ENCODE peak calls at places on chromosomes 12 and 14, in seven cellular contexts. J is thoracic aorta, H is adrenal gland, B is AG09309, W is HFF-Myc, Y is RWPE1, A is fibroblast of the aortic adventitia. N is an unnamed sample.
A peak's percentile ranks its signal among the peaks of the same experiment; 100 is the strongest.

GRCh38 chr14:56608682-56609081 is 29.1 kb downstream of the TMEM260 start:
- DNase-seq in W (no peak), H (no peak), B (no peak), A (peak; percentile 13), J (no peak), Y (peak; percentile 9), N (no peak)

GRCh38 chr14:89807151-89807550 is 147.4 kb downstream of the EFCAB11 start:
- DNase-seq in Y (no peak), J (no peak), A (no peak), B (no peak), H (no peak), W (no peak), N (no peak)

GRCh38 chr14:20194101-20194500 is 3.4 kb downstream of the OR11G2 start:
- DNase-seq in W (no peak), J (no peak), B (no peak), H (no peak), A (no peak), Y (no peak), N (no peak)

GRCh38 chr14:63178912-63179311 is 25.3 kb upstream of the RHOJ start:
- DNase-seq in B (peak; percentile 24), A (peak; percentile 90), Y (peak; percentile 68), H (no peak), W (no peak), J (no peak), N (no peak)

GRCh38 chr14:82755923-82756322 is 1222.3 kb upstream of the SEL1L start:
- DNase-seq in H (no peak), Y (no peak), B (no peak), J (no peak), W (no peak), A (no peak), N (no peak)

GRCh38 chr12:75704664-75705063 is 193.3 kb upstream of the KRR1 start:
- DNase-seq in H (no peak), W (no peak), A (no peak), J (no peak), Y (no peak), B (no peak), N (no peak)

GRCh38 chr12:30450872-30451271 is 244.8 kb downstream of the IPO8 start:
- DNase-seq in W (no peak), A (peak; percentile 67), Y (peak; percentile 3), J (no peak), B (no peak), H (no peak), N (no peak)

GRCh38 chr12:7797698-7798398 is 8.6 kb downstream of the NANOG start:
- DNase-seq in H (peak; percentile 74), A (peak; percentile 56), B (no peak), J (no peak), W (no peak), Y (no peak), N (no peak)

GRCh38 chr14:61538464-61539022 is 156.8 kb upstream of the HIF1A start:
- DNase-seq in W (no peak), A (peak; percentile 57), Y (no peak), B (no peak), H (no peak), J (no peak), N (no peak)

GRCh38 chr12:120514002-120514401 is 15.0 kb downstream of the COQ5 start:
- DNase-seq in B (no peak), J (no peak), W (no peak), H (no peak), Y (no peak), A (no peak), N (no peak)

GRCh38 chr14:36066636-36067035 is 109.9 kb downstream of the PTCSC3 start:
- DNase-seq in W (no peak), J (no peak), A (no peak), B (no peak), Y (peak; percentile 41), H (no peak), N (no peak)

GRCh38 chr12:44317651-44318126 is 481.8 kb downstream of the TMEM117 start:
- DNase-seq in W (peak; percentile 10), B (no peak), Y (no peak), A (peak; percentile 15), J (no peak), H (no peak), N (no peak)

GRCh38 chr12:63150255-63151060 is 543 bp downstream of the AVPR1A start:
- DNase-seq in B (no peak), W (no peak), A (no peak), Y (no peak), H (peak; percentile 30), J (no peak), N (peak; percentile 14)

GRCh38 chr12:93226356-93226755 is 151.4 kb upstream of the NUDT4 start:
- DNase-seq in Y (no peak), B (no peak), A (peak; percentile 16), W (no peak), H (no peak), J (no peak), N (no peak)

GRCh38 chr14:96803958-96804357 is 6.8 kb downstream of the VRK1 start:
- DNase-seq in A (no peak), Y (no peak), B (no peak), W (no peak), J (no peak), H (no peak), N (no peak)

GRCh38 chr12:95790912-95791849 is 617 bp upstream of the NTN4 start:
- DNase-seq in J (no peak), Y (peak; percentile 34), H (peak; percentile 30), W (no peak), B (no peak), A (peak; percentile 31), N (peak; percentile 20)
- TF ChIP-seq CTCF in J (no peak), Y (no peak), H (no peak), W (no peak), B (no peak), A (no peak), N (no peak)

GRCh38 chr14:26984318-26985177 is 386.7 kb upstream of the NOVA1 start:
- DNase-seq in J (no peak), A (peak; percentile 83), W (peak; percentile 27), Y (peak; percentile 10), H (peak; percentile 72), B (no peak), N (peak; percentile 38)

GRCh38 chr14:26987734-26988363 is 390.0 kb upstream of the NOVA1 start:
- DNase-seq in B (no peak), J (no peak), H (no peak), Y (no peak), W (no peak), A (no peak), N (no peak)

DNA sequence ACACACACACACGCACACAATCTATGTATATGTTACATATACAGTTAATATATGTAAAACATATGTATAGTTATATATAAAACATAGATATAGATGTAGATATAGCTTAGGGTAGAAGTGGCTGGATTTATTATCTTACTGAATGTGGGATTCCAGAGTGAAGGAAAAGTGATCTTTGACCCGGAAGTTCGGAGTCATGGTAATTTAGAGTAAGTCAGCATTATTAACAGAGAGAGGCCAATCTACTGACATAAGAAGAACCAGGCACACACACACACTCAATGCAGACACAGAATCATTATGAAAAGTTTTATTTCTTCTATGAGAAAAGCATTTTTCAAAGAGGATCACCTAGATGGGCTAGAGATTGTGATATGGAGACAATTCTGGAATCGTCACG is 384.2 kb upstream of the NOVA1 start:
- DNase-seq in B (no peak), A (no peak), J (no peak), H (no peak), W (no peak), Y (no peak), N (no peak)
- TF ChIP-seq CTCF in B (no peak), A (no peak), J (no peak), H (no peak), W (no peak), Y (no peak), N (no peak)

GRCh38 chr12:54751493-54751892 is 102.8 kb upstream of the MUCL1 start:
- DNase-seq in Y (no peak), B (no peak), W (no peak), J (no peak), A (no peak), H (no peak), N (no peak)

GRCh38 chr12:54744590-54744989 is 96.4 kb upstream of the DCD start:
- DNase-seq in W (no peak), J (no peak), B (no peak), Y (no peak), H (no peak), A (no peak), N (no peak)

DNA sequence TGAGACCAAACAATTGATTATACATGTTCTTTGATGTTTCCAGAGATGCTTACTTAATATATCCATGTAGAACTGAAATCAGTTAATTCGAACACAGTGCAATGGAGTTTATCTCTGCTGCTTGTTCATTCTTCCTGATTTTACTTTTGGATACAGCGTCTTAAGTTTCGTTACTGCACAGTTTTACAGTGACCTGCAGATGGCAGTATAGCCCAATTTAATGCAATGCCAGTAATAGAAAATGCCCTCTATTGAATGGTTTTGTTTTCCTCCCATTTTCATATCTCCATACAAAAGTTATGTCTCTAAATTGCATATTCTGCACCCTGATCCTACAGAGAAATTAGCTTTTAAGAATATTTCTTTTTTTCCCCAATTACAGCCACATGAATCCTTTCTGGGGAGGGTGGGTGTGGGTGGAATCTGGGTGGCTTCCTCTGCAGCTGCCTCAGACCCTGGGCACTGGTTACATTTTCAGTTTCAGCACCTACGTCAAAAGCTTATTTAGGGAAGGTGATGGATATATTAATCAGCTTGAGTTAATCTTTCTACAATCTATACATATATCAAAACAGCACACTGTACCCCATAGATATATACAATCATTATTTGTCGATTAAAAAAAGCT is 101.1 kb upstream of the DCD start:
- DNase-seq in A (peak; percentile 71), H (peak; percentile 24), Y (peak; percentile 55), W (peak; percentile 19), B (peak; percentile 21), J (no peak), N (no peak)
- TF ChIP-seq CTCF in A (peak; percentile 73), H (peak; percentile 75), Y (peak; percentile 78), W (peak; percentile 56), B (peak; percentile 65), J (peak; percentile 55), N (peak; percentile 86)

GRCh38 chr14:76509291-76509690 is 133.4 kb downstream of the ESRRB start:
- DNase-seq in Y (no peak), H (no peak), B (no peak), A (no peak), W (no peak), J (no peak), N (no peak)
- TF ChIP-seq CTCF in Y (no peak), H (no peak), B (no peak), A (no peak), W (no peak), J (no peak), N (no peak)

GRCh38 chr12:122137229-122137628 is 36.8 kb downstream of the IL31 start:
- DNase-seq in B (no peak), Y (no peak), H (no peak), A (no peak), J (no peak), W (no peak), N (no peak)
- TF ChIP-seq CTCF in B (no peak), Y (no peak), H (no peak), A (peak; percentile 19), J (no peak), W (peak; percentile 32), N (peak; percentile 42)

GRCh38 chr12:56157201-56158028 is 744 bp upstream of the MYL6 start:
- DNase-seq in W (peak; percentile 73), Y (peak; percentile 81), A (peak; percentile 86), B (peak; percentile 46), H (peak; percentile 84), J (peak; percentile 45), N (peak; percentile 69)
- TF ChIP-seq CTCF in W (peak; percentile 70), Y (peak; percentile 62), A (peak; percentile 77), B (peak; percentile 70), H (peak; percentile 87), J (peak; percentile 83), N (peak; percentile 73)